ENCODE peak calls at places on chromosomes 1 and 21, in four cellular contexts. One of them, this sample, is unnamed.

GRCh38 chr1:83735525-83735924 is 263.4 kb downstream of the TTLL7 start:
- DNase-seq in psoas muscle: no peak
- DNase-seq in A673: no peak
- DNase-seq in WTC11: no peak
- DNase-seq in this sample: no peak

GRCh38 chr1:7680791-7681165 is 90.3 kb upstream of the VAMP3 start:
- DNase-seq in psoas muscle: no peak
- DNase-seq in A673: peak
- DNase-seq in WTC11: peak
- DNase-seq in this sample: no peak

GRCh38 chr1:216533786-216534185 is 110.5 kb upstream of the USH2A start:
- DNase-seq in psoas muscle: no peak
- DNase-seq in A673: no peak
- DNase-seq in WTC11: no peak
- DNase-seq in this sample: no peak

GRCh38 chr1:162855461-162856150 is 5.4 kb downstream of the CCDC190 start:
- DNase-seq in psoas muscle: no peak
- DNase-seq in A673: peak
- DNase-seq in WTC11: no peak
- DNase-seq in this sample: no peak

GRCh38 chr1:167722152-167722869 is 529 bp downstream of the MPZL1 start:
- DNase-seq in psoas muscle: peak
- DNase-seq in A673: peak
- DNase-seq in WTC11: peak
- DNase-seq in this sample: no peak

GRCh38 chr1:91751281-91751680 is 134.7 kb downstream of the TGFBR3 start:
- DNase-seq in psoas muscle: peak
- DNase-seq in A673: no peak
- DNase-seq in WTC11: no peak
- DNase-seq in this sample: peak

GRCh38 chr21:31804008-31804394 is 68.8 kb upstream of the HUNK start:
- DNase-seq in psoas muscle: no peak
- DNase-seq in A673: no peak
- DNase-seq in WTC11: no peak
- DNase-seq in this sample: no peak

GRCh38 chr1:241608379-241609033 is 31.7 kb downstream of the CHML start:
- DNase-seq in psoas muscle: no peak
- DNase-seq in A673: no peak
- DNase-seq in WTC11: no peak
- DNase-seq in this sample: no peak

GRCh38 chr21:16570196-16570595 is 840.4 kb downstream of the USP25 start:
- DNase-seq in psoas muscle: no peak
- DNase-seq in A673: no peak
- DNase-seq in WTC11: no peak
- DNase-seq in this sample: no peak

GRCh38 chr1:45259053-45259452 is 52.6 kb upstream of the ZSWIM5 start:
- DNase-seq in psoas muscle: no peak
- DNase-seq in A673: no peak
- DNase-seq in WTC11: no peak
- DNase-seq in this sample: no peak

GRCh38 chr1:29574871-29575270 is 338.5 kb downstream of the PTPRU start:
- DNase-seq in psoas muscle: no peak
- DNase-seq in A673: no peak
- DNase-seq in WTC11: no peak
- DNase-seq in this sample: no peak

GRCh38 chr1:245735831-245736530 is 581.2 kb downstream of the KIF26B start:
- DNase-seq in psoas muscle: no peak
- DNase-seq in A673: no peak
- DNase-seq in WTC11: no peak
- DNase-seq in this sample: no peak

DNA sequence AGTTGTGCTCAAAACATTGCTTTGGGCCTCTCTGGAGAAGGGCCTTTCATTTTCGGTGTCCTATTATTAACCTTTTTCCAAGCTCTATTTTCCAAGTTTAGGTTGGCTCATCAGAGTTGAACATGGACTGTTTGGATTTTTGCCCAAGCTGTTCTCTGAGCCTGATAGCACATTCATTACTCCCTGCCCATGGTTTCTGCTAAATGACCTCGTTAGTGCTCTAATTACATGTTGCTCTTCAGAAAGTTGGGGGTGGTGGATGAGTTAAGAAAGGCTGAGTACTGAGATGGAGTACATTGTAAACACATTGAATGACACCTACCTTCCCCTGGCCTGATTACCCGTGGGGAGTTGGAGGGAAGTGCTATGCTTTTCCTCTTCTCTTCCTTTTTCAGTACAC is 38.9 kb downstream of the LMO4 start:
- DNase-seq in psoas muscle: no peak
- DNase-seq in A673: no peak
- DNase-seq in WTC11: no peak
- DNase-seq in this sample: no peak
- TF ChIP-seq CTCF in psoas muscle: no peak
- TF ChIP-seq CTCF in A673: no peak
- TF ChIP-seq CTCF in WTC11: no peak
- TF ChIP-seq CTCF in this sample: no peak

DNA sequence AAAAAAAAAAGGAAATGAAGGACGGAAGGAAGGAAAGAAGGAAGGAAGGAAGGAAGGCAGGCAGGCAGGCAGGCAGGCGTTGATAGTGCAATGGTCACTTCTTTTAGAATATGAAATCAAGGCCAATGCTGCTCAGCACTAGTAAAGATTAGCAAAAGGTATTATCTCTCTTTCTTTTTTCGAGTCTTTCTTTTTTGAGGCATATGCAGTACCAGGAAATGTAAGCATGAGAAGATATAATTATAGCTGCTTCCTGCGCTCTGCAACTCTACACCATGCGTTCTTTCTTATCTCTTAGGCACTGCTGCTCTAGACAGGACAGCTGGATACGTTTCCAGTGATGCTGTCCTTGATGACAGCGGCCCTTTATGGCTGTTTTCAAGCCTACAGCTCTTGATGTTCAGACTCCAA is 1512.5 kb upstream of the B3GALT2 start:
- DNase-seq in psoas muscle: no peak
- DNase-seq in A673: no peak
- DNase-seq in WTC11: no peak
- DNase-seq in this sample: no peak
- TF ChIP-seq CTCF in psoas muscle: no peak
- TF ChIP-seq CTCF in A673: no peak
- TF ChIP-seq CTCF in WTC11: no peak
- TF ChIP-seq CTCF in this sample: no peak

GRCh38 chr21:33892853-33893252 is 22.8 kb downstream of the ATP5PO start:
- DNase-seq in psoas muscle: no peak
- DNase-seq in A673: no peak
- DNase-seq in WTC11: peak
- DNase-seq in this sample: no peak
- TF ChIP-seq CTCF in psoas muscle: no peak
- TF ChIP-seq CTCF in A673: no peak
- TF ChIP-seq CTCF in WTC11: peak
- TF ChIP-seq CTCF in this sample: no peak

GRCh38 chr1:15595809-15596730 is 11.2 kb upstream of the AGMAT start:
- DNase-seq in psoas muscle: no peak
- DNase-seq in A673: no peak
- DNase-seq in WTC11: no peak
- DNase-seq in this sample: no peak

GRCh38 chr1:15592285-15592684 is 7.4 kb upstream of the AGMAT start:
- DNase-seq in psoas muscle: no peak
- DNase-seq in A673: no peak
- DNase-seq in WTC11: no peak
- DNase-seq in this sample: no peak
- TF ChIP-seq CTCF in psoas muscle: no peak
- TF ChIP-seq CTCF in A673: no peak
- TF ChIP-seq CTCF in WTC11: no peak
- TF ChIP-seq CTCF in this sample: no peak

GRCh38 chr1:180259431-180260338 is 29.6 kb downstream of the LHX4 start:
- DNase-seq in psoas muscle: no peak
- DNase-seq in A673: no peak
- DNase-seq in WTC11: no peak
- DNase-seq in this sample: no peak
- TF ChIP-seq CTCF in psoas muscle: no peak
- TF ChIP-seq CTCF in A673: no peak
- TF ChIP-seq CTCF in WTC11: no peak
- TF ChIP-seq CTCF in this sample: no peak

GRCh38 chr1:171220551-171221175 is 27.6 kb upstream of the FMO1 start:
- DNase-seq in psoas muscle: no peak
- DNase-seq in A673: peak
- DNase-seq in WTC11: peak
- DNase-seq in this sample: no peak
- TF ChIP-seq CTCF in psoas muscle: no peak
- TF ChIP-seq CTCF in A673: no peak
- TF ChIP-seq CTCF in WTC11: no peak
- TF ChIP-seq CTCF in this sample: no peak

DNA sequence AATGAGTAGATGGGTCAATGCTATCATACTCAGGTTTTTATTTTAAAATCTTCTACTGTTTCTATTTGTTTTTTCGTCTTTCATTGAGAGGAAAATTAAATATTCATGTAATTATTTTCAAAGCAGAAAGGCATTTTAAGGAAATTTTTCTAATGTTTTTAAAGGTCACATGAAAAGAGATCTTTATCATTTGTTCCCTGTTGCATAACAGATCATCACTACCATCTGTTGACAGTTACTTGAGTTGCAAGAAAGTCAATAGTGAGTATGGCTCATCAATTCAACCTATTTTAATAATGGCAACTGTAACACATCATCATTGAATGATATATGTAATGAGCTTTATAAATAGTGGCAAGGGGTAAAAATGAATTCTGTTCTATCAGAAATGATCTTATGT is 369.7 kb downstream of the DPYD start:
- DNase-seq in psoas muscle: no peak
- DNase-seq in A673: no peak
- DNase-seq in WTC11: no peak
- DNase-seq in this sample: no peak
- TF ChIP-seq CTCF in psoas muscle: no peak
- TF ChIP-seq CTCF in A673: no peak
- TF ChIP-seq CTCF in WTC11: no peak
- TF ChIP-seq CTCF in this sample: no peak

DNA sequence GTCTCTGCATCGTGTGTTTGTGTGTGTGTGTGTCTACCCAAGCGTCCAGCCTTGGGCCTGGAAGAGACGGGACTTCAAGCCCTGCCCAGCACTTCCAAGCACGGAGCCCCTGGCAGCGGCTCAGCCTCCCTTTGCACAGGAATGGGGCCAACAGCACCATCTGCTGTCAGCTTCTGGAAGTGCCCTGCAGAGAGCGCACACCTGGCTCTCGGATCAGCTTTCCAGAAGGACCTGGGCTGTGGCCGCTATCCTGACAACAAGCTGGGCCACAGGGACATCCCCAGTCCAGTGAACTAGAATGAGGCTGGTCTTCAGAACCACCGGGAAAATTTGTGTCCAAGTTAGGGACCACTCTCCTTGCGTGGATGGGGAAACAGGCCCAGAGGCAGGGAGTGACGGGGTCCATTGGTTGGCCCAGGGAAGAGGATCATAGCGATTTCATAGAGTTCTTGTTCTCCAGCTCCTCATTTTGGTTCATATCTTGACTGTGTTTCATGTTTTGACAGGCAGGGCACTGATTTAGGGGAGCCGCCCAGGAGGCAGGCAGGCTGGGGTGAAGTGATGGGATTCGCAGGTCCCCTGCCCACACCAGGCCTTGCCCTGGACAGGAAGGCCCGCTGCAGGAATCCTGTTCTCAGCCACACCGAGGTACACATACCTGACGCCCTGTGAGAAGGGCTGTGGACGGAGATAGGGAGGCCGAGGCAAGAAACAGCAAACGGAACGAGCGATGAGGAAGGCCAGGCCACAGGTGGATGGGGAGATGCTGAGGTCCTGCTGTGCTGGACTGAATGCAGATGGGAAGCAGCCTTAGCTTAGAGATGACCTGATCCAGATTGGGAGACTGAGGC is 38.4 kb downstream of the TAS1R2 start:
- DNase-seq in psoas muscle: peak
- DNase-seq in A673: peak
- DNase-seq in WTC11: peak
- DNase-seq in this sample: peak
- TF ChIP-seq CTCF in psoas muscle: peak
- TF ChIP-seq CTCF in A673: peak
- TF ChIP-seq CTCF in WTC11: peak
- TF ChIP-seq CTCF in this sample: peak

DNA sequence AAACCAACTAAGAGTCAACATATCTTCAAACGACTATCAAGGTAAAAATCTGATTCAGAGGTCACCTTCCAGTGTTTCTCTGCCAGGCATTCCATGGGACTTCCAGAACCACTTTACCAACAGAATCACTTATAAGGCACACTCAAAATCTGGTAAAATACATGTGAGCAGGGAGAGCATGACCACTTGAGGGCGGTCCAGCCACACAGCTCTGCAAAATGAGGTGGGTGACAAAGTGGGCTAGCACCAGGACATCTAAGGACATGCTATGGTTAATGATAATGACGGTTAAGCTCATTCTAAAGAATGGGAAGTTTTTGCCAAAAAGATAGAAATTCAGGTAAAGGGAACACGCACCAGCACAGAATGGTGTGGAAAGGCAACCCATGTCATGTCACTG is 24.5 kb upstream of the GLIS1 start:
- DNase-seq in psoas muscle: no peak
- DNase-seq in A673: no peak
- DNase-seq in WTC11: no peak
- DNase-seq in this sample: no peak
- TF ChIP-seq CTCF in psoas muscle: no peak
- TF ChIP-seq CTCF in A673: no peak
- TF ChIP-seq CTCF in WTC11: no peak
- TF ChIP-seq CTCF in this sample: no peak

GRCh38 chr1:174134000-174134659 is 25.2 kb upstream of the RABGAP1L start:
- DNase-seq in psoas muscle: no peak
- DNase-seq in A673: no peak
- DNase-seq in WTC11: no peak
- DNase-seq in this sample: no peak
- TF ChIP-seq CTCF in psoas muscle: no peak
- TF ChIP-seq CTCF in A673: no peak
- TF ChIP-seq CTCF in WTC11: no peak
- TF ChIP-seq CTCF in this sample: no peak

This sample was measured in AG09319.